ENCODE peak calls at places on chromosomes 5 and 9, in six cellular contexts. One of them, this sample, is unnamed. For H3K36me3, the result is how much of the 10 kb centered on the place peaks cover.

GRCh38 chr5:177447066-177447610 is 524 bp downstream of the PRR7 start:
- DNase-seq in H1: peak
- DNase-seq in IMR-90: peak
- DNase-seq in neuronal stem cell: peak
- DNase-seq in trophoblast cell: no peak
- DNase-seq in mesenchymal stem cell: peak
- DNase-seq in this sample: peak

GRCh38 chr9:98972641-98973545 is 29.2 kb downstream of the COL15A1 start:
- DNase-seq in H1: no peak
- DNase-seq in IMR-90: no peak
- DNase-seq in neuronal stem cell: no peak
- DNase-seq in trophoblast cell: no peak
- DNase-seq in mesenchymal stem cell: no peak
- DNase-seq in this sample: no peak

GRCh38 chr5:116438979-116439554 is 135.6 kb downstream of the SEMA6A start:
- DNase-seq in H1: no peak
- DNase-seq in IMR-90: no peak
- DNase-seq in neuronal stem cell: no peak
- DNase-seq in trophoblast cell: no peak
- DNase-seq in mesenchymal stem cell: no peak
- DNase-seq in this sample: no peak

GRCh38 chr5:179860301-179860700 is 1.7 kb upstream of the MRNIP start:
- DNase-seq in H1: no peak
- DNase-seq in IMR-90: no peak
- DNase-seq in neuronal stem cell: no peak
- DNase-seq in trophoblast cell: no peak
- DNase-seq in mesenchymal stem cell: no peak
- DNase-seq in this sample: no peak

GRCh38 chr9:78091736-78092135 is 60.1 kb upstream of the GNAQ start:
- DNase-seq in H1: no peak
- DNase-seq in IMR-90: no peak
- DNase-seq in neuronal stem cell: no peak
- DNase-seq in trophoblast cell: peak
- DNase-seq in mesenchymal stem cell: no peak
- DNase-seq in this sample: no peak

GRCh38 chr5:139387611-139388197 is 2.0 kb downstream of the MZB1 start:
- DNase-seq in H1: no peak
- DNase-seq in IMR-90: no peak
- DNase-seq in neuronal stem cell: no peak
- DNase-seq in trophoblast cell: no peak
- DNase-seq in mesenchymal stem cell: no peak
- DNase-seq in this sample: no peak

GRCh38 chr9:85600675-85601263 is 141.0 kb downstream of the AGTPBP1 start:
- DNase-seq in H1: peak
- DNase-seq in IMR-90: no peak
- DNase-seq in neuronal stem cell: no peak
- DNase-seq in trophoblast cell: peak
- DNase-seq in mesenchymal stem cell: no peak
- DNase-seq in this sample: peak

GRCh38 chr9:86902606-86903460 is 44.5 kb downstream of the GAS1 start:
- DNase-seq in H1: peak
- DNase-seq in IMR-90: no peak
- DNase-seq in neuronal stem cell: peak
- DNase-seq in trophoblast cell: no peak
- DNase-seq in mesenchymal stem cell: peak
- DNase-seq in this sample: peak

DNA sequence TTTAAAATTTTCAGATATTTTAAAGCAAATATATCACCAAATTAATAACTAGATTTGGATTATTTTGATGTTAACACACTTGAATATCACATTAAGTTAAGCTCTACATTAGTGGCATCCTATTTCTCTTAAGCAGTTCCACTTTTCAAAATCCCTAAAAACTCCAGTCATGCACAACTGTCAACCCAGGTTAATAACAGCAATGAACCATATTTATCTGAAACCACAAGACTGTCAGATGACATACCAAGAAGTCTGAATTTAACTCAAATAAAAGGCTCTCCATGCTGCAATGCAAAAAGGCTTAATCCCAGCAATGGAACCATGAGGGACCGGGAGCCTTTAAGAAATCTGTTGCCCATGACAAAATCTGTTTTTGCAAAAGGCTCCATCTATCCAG is 27.5 kb downstream of the FNIP1 start:
- DNase-seq in H1: no peak
- DNase-seq in IMR-90: no peak
- DNase-seq in neuronal stem cell: no peak
- DNase-seq in trophoblast cell: no peak
- DNase-seq in mesenchymal stem cell: no peak
- DNase-seq in this sample: no peak
- H3K36me3 ChIP-seq in H1: under half
- H3K36me3 ChIP-seq in IMR-90: under half
- H3K36me3 ChIP-seq in neuronal stem cell: under half
- H3K36me3 ChIP-seq in trophoblast cell: under half
- H3K36me3 ChIP-seq in mesenchymal stem cell: under half
- H3K36me3 ChIP-seq in this sample: under half

GRCh38 chr5:173671121-173671949 is 54.9 kb upstream of the BOD1 start:
- DNase-seq in H1: no peak
- DNase-seq in IMR-90: no peak
- DNase-seq in neuronal stem cell: no peak
- DNase-seq in trophoblast cell: no peak
- DNase-seq in mesenchymal stem cell: no peak
- DNase-seq in this sample: peak
- H3K27ac ChIP-seq in H1: peak
- H3K27ac ChIP-seq in IMR-90: no peak
- H3K27ac ChIP-seq in neuronal stem cell: no peak
- H3K27ac ChIP-seq in trophoblast cell: no peak
- H3K27ac ChIP-seq in mesenchymal stem cell: no peak
- H3K27ac ChIP-seq in this sample: no peak

DNA sequence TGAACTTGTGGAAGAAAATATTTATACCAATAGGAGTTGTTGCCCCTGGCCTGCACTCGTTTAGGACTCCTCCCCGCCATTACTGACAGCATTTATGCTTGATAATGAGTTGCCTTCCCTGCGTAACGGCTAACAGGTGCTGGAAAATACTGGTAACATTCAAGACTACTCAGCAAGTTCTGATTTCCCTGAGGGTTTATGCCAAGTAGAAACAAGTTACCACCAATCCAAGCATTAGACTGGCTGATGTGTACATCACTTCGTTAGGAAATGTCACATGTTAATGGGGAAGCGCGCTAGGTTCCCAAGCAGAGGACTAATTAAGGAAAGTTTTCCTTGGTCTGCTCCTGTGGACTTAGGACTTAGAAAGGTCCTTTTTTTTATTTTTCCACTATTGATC is 302.1 kb downstream of the EFNA5 start:
- DNase-seq in H1: no peak
- DNase-seq in IMR-90: no peak
- DNase-seq in neuronal stem cell: no peak
- DNase-seq in trophoblast cell: no peak
- DNase-seq in mesenchymal stem cell: no peak
- DNase-seq in this sample: no peak
- H2BK120ac ChIP-seq in H1: no peak
- H2BK120ac ChIP-seq in IMR-90: no peak
- H2BK120ac ChIP-seq in neuronal stem cell: no peak
- H2BK120ac ChIP-seq in trophoblast cell: no peak
- H2BK120ac ChIP-seq in mesenchymal stem cell: no peak
- H2BK120ac ChIP-seq in this sample: peak

DNA sequence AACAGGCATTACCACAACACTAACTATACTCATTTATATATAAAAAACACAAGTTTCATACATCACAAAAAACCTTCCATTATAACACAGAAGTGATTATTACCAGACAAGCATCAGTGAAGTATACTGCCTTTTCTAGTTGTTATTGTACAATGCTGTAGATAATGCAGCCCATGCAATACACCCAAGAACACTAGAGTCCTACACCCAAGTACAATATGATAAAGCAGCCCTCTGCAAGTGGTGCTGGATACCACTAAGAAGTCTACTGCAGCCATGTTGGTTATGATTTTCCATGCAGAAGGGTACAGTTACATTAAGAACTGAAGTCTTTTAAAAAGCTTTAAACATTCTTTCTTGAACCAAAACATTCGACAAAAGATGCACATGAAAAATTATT is 10.3 kb downstream of the ZFAND5 start:
- DNase-seq in H1: no peak
- DNase-seq in IMR-90: no peak
- DNase-seq in neuronal stem cell: no peak
- DNase-seq in trophoblast cell: no peak
- DNase-seq in mesenchymal stem cell: peak
- DNase-seq in this sample: no peak
- H3K36me3 ChIP-seq in H1: under half
- H3K36me3 ChIP-seq in IMR-90: under half
- H3K36me3 ChIP-seq in neuronal stem cell: half or more
- H3K36me3 ChIP-seq in trophoblast cell: under half
- H3K36me3 ChIP-seq in mesenchymal stem cell: half or more
- H3K36me3 ChIP-seq in this sample: under half

GRCh38 chr5:67453526-67453925 is 256.9 kb upstream of the CD180 start:
- DNase-seq in H1: no peak
- DNase-seq in IMR-90: no peak
- DNase-seq in neuronal stem cell: no peak
- DNase-seq in trophoblast cell: no peak
- DNase-seq in mesenchymal stem cell: peak
- DNase-seq in this sample: no peak

GRCh38 chr5:67451640-67452279 is 255.2 kb upstream of the CD180 start:
- DNase-seq in H1: no peak
- DNase-seq in IMR-90: no peak
- DNase-seq in neuronal stem cell: no peak
- DNase-seq in trophoblast cell: no peak
- DNase-seq in mesenchymal stem cell: no peak
- DNase-seq in this sample: no peak

DNA sequence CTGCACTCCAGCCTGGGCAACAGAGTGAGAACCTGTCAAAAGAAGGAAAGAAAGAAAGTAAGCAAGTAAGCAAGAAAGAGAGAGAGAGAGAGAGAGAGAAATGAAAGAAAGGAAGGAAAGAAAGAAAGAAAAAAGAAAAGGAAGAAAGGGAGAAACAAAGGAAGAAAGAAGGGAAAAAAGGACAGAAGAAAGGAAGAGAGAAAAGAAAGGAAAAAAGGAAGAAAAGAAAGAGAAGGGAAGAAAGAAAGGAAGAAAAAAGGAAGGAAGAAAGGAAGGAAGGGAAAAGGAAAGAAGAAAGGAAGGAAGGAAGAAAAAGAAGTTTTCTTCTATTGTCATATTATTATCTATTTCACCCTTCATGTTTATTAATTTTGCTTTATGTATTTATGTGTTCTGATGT is 251.1 kb upstream of the CD180 start:
- DNase-seq in H1: no peak
- DNase-seq in IMR-90: no peak
- DNase-seq in neuronal stem cell: no peak
- DNase-seq in trophoblast cell: no peak
- DNase-seq in mesenchymal stem cell: no peak
- DNase-seq in this sample: no peak
- H3K27ac ChIP-seq in H1: no peak
- H3K27ac ChIP-seq in IMR-90: no peak
- H3K27ac ChIP-seq in neuronal stem cell: no peak
- H3K27ac ChIP-seq in trophoblast cell: no peak
- H3K27ac ChIP-seq in mesenchymal stem cell: no peak
- H3K27ac ChIP-seq in this sample: no peak

This sample was measured in mesendoderm.